ENCODE peak calls at places on chromosomes 16 and 17, in nine cellular contexts. Z is fibroblast of lung, P is retinal pigment epithelial cell, C is heart left ventricle, U is esophagus squamous epithelium, I is kidney epithelial cell, T is cardiac fibroblast, M is HepG2, B is IMR-90. L is an unnamed sample.

GRCh38 chr17:80359422-80360110 is 55.4 kb upstream of the ENDOV start:
- DNase-seq in U (no peak), Z (peak), P (no peak), M (no peak), C (no peak), I (no peak), B (no peak), T (peak), L (no peak)

GRCh38 chr17:66354472-66354871 is 52.1 kb downstream of the PRKCA start:
- DNase-seq in Z (no peak), U (no peak), P (no peak), M (no peak), T (no peak), C (no peak), B (no peak), I (no peak), L (no peak)

GRCh38 chr16:56610017-56610608 is 1.7 kb downstream of the MT2A start:
- DNase-seq in M (peak), U (no peak), B (peak), I (no peak), T (peak), C (peak), P (no peak), Z (peak), L (peak)

GRCh38 chr16:70364399-70364798 is 17.7 kb downstream of the DDX19A start:
- DNase-seq in B (no peak), T (no peak), U (no peak), C (no peak), M (no peak), Z (no peak), P (no peak), I (no peak), L (no peak)

GRCh38 chr16:10667239-10667638 is 27.5 kb downstream of the TEKT5 start:
- DNase-seq in U (no peak), Z (no peak), I (no peak), P (no peak), C (no peak), B (no peak), M (no peak), T (no peak), L (no peak)

GRCh38 chr17:51238253-51238887 is 21.5 kb downstream of the MBTD1 start:
- DNase-seq in C (no peak), T (no peak), U (no peak), I (no peak), Z (no peak), B (no peak), P (no peak), M (no peak), L (no peak)

GRCh38 chr17:31579265-31579664 is 187.8 kb downstream of the RAB11FIP4 start:
- DNase-seq in B (peak), I (no peak), T (peak), P (no peak), U (no peak), Z (peak), C (no peak), M (no peak), L (no peak)

GRCh38 chr17:15409721-15410247 is 57.6 kb downstream of the CDRT4 start:
- DNase-seq in Z (peak), T (peak), C (peak), P (peak), M (no peak), I (peak), U (no peak), B (peak), L (peak)

GRCh38 chr17:39099686-39100293 is 51.6 kb downstream of the PLXDC1 start:
- DNase-seq in U (no peak), M (no peak), P (no peak), T (peak), I (no peak), B (peak), Z (peak), C (peak), L (no peak)

GRCh38 chr16:4110680-4111079 is 5.6 kb downstream of the ADCY9 start:
- DNase-seq in T (no peak), C (no peak), Z (no peak), I (no peak), P (no peak), B (no peak), U (no peak), M (peak), L (no peak)

GRCh38 chr17:1490643-1491405 is 1.7 kb downstream of the MYO1C start:
- DNase-seq in Z (peak), M (peak), U (no peak), T (peak), B (no peak), P (no peak), I (no peak), C (peak), L (no peak)

GRCh38 chr16:87461466-87461975 is 31.3 kb downstream of the ZCCHC14 start:
- DNase-seq in P (peak), M (peak), I (peak), Z (no peak), B (no peak), C (peak), U (no peak), T (peak), L (peak)

GRCh38 chr16:58128721-58129096 is 472 bp downstream of the CFAP20 start:
- DNase-seq in C (peak), Z (no peak), I (no peak), B (no peak), U (no peak), T (no peak), M (no peak), P (no peak), L (no peak)

GRCh38 chr17:27802033-27802432 is 1.7 kb upstream of the NOS2 start:
- DNase-seq in T (no peak), M (no peak), U (no peak), B (no peak), I (no peak), Z (no peak), P (no peak), C (no peak), L (no peak)

GRCh38 chr17:81427446-81428120 is 32.3 kb downstream of the BAHCC1 start:
- DNase-seq in T (no peak), I (no peak), B (no peak), P (peak), C (peak), Z (no peak), M (no peak), U (no peak), L (no peak)

GRCh38 chr16:52066951-52067350 is 480.0 kb downstream of the TOX3 start:
- DNase-seq in B (no peak), P (no peak), Z (no peak), U (no peak), I (no peak), M (no peak), T (no peak), C (no peak), L (no peak)

GRCh38 chr16:19578378-19578851 is 22.9 kb downstream of the VPS35L start:
- DNase-seq in C (no peak), M (no peak), T (peak), I (no peak), U (no peak), P (no peak), B (no peak), Z (no peak), L (no peak)

GRCh38 chr16:28188085-28188916 is 23.5 kb downstream of the XPO6 start:
- DNase-seq in P (no peak), T (no peak), M (no peak), I (no peak), C (no peak), U (no peak), B (peak), Z (peak), L (no peak)

DNA sequence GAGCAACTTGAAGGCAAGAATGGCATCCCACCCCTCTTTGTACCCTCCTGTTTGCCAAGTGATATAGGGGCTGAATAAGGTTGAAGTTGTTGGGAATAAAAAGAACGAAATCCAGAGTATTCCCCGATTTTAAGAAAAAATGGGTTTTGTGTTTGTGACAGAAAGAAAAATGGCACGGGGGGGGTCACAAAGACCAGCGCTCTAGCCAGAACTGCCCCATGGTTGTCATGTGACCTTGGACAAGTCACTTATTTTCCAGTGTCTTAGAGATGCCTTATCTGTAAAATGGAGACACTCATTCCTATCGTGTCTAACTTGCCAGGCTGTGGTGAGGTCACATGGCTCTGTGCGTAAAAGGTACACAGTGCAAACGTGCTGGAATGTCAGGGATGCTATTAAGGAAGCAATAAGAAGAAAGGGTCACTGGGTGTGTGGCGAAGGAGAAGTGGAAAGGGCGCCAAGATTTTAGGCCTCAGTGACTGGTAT is 1.6 kb upstream of the HEXIM1 start:
- DNase-seq in T (peak), P (no peak), Z (peak), M (no peak), C (no peak), I (no peak), B (peak), U (no peak), L (no peak)
- H3K4me3 ChIP-seq in T (peak), P (peak), Z (peak), M (peak), C (peak), I (peak), B (peak), U (peak), L (peak)

GRCh38 chr17:7391307-7391706 is 3.0 kb downstream of the PLSCR3 start:
- DNase-seq in I (no peak), B (no peak), U (no peak), C (no peak), P (no peak), T (no peak), M (no peak), Z (no peak), L (no peak)

GRCh38 chr17:7393613-7394451 is 493 bp downstream of the PLSCR3 start:
- DNase-seq in B (no peak), M (no peak), C (no peak), U (no peak), P (no peak), T (no peak), I (no peak), Z (no peak), L (no peak)

GRCh38 chr17:7396147-7396546 is 1.8 kb upstream of the PLSCR3 start:
- DNase-seq in T (no peak), U (no peak), I (no peak), Z (no peak), C (no peak), M (no peak), B (no peak), P (no peak), L (no peak)

GRCh38 chr17:7392696-7393612 is 1.4 kb downstream of the PLSCR3 start:
- DNase-seq in P (no peak), U (no peak), T (no peak), M (no peak), B (no peak), Z (no peak), C (no peak), I (no peak), L (no peak)

GRCh38 chr17:7394452-7395191 is at the start of gene PLSCR3:
- DNase-seq in U (no peak), Z (peak), T (peak), B (peak), I (peak), M (peak), P (peak), C (peak), L (no peak)
- TF ChIP-seq CTCF in U (peak), Z (peak), T (peak), B (peak), I (peak), M (peak), P (peak), C (peak), L (peak)

GRCh38 chr16:64952177-64952576 is 169.7 kb downstream of the CDH11 start:
- DNase-seq in M (no peak), C (no peak), I (peak), T (peak), P (no peak), U (no peak), B (peak), Z (peak), L (no peak)
- H3K4me3 ChIP-seq in M (no peak), C (no peak), I (no peak), T (no peak), P (no peak), U (no peak), B (no peak), Z (no peak), L (no peak)

DNA sequence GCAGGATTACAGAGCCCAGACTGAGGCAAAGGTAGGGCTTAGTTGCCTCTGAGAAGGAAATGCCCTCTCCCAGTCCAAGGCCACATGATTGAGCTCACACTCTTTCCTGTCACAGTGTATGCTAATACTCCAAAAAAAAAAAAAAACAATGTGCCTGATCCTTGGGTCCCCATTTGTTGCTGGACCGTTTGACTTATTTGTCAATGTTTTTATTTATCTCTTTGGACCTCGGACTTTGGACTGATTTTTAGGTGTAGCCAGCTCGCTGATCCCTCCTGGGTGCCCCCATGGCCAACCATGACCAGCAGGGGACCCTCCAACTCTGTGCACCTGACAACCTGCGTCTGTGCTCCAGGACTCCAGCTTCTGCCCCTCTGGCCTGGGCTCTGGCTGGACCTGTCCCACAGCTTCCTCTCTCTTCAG is 622 bp upstream of the CCL16 start:
- DNase-seq in C (no peak), I (no peak), T (no peak), Z (no peak), P (no peak), B (no peak), M (peak), U (no peak), L (no peak)
- TF ChIP-seq CTCF in C (no peak), I (no peak), T (no peak), Z (no peak), P (no peak), B (no peak), M (peak), U (no peak), L (peak)

DNA sequence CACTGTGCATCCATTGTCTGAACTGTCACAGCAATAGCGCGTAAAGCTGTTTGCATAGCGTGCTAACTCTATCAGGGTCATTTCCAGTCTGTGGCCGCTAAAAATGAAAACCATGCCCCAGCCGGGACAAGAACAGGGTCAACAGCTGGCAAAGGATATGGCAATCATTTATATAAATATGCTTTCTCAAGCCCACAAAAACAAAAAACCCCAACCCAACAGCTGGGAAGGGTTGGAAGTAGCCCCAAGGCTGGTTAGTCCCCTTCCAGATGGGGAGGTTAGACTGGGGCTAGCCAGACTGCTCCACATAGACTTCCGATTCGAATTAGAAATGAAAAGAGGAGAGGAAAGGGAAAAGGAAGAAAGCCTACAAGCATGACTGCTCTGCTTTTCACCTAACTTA is 203.3 kb upstream of the TBX2 start:
- DNase-seq in M (peak), B (peak), U (no peak), C (no peak), Z (peak), T (no peak), P (no peak), I (no peak), L (no peak)
- H3K4me3 ChIP-seq in M (no peak), B (peak), U (peak), C (no peak), Z (peak), T (no peak), P (no peak), I (no peak), L (no peak)

L was measured in epithelial cell of proximal tubule.